ENCODE peak calls at places on chromosome 21, in seven cellular contexts. V is ovary; K is HCT116; D is brain microvascular endothelial cell; A is stomach; O is CD8-positive, alpha-beta T cell; X is GM13976. M is an unnamed sample.
A peak's percentile ranks its signal among the peaks of the same experiment; 100 is the strongest.

GRCh38 chr21:41069305-41069642 is 98.7 kb upstream of the BACE2 start:
- DNase-seq in A (no peak), X (no peak), D (no peak), V (no peak), K (no peak), O (no peak), M (no peak)

GRCh38 chr21:42641311-42642218 is 11.9 kb upstream of the PDE9A start:
- DNase-seq in K (no peak), A (no peak), V (peak; percentile 60), D (no peak), O (no peak), X (no peak), M (no peak)

GRCh38 chr21:44956356-44957046 is 16.7 kb downstream of the SLX9 start:
- DNase-seq in X (no peak), K (no peak), D (no peak), A (no peak), V (no peak), O (no peak), M (no peak)

GRCh38 chr21:42403611-42404231 is at the start of gene UBASH3A:
- DNase-seq in D (no peak), X (no peak), V (no peak), O (peak; percentile 60), A (no peak), K (no peak), M (no peak)

GRCh38 chr21:26708223-26708800 is 135.2 kb upstream of the CYYR1 start:
- DNase-seq in A (no peak), D (no peak), V (no peak), O (no peak), X (no peak), K (no peak), M (no peak)

GRCh38 chr21:34962586-34963222 is 86.4 kb downstream of the RUNX1 start:
- DNase-seq in D (no peak), X (no peak), K (no peak), O (no peak), V (no peak), A (no peak), M (no peak)

GRCh38 chr21:20802201-20802600 is 196.0 kb upstream of the NCAM2 start:
- DNase-seq in V (no peak), O (no peak), A (no peak), X (no peak), D (no peak), K (no peak), M (no peak)

GRCh38 chr21:40185208-40185607 is 318.0 kb downstream of the PCP4 start:
- DNase-seq in O (no peak), D (no peak), X (no peak), A (no peak), K (no peak), V (no peak), M (no peak)

GRCh38 chr21:42061866-42062542 is 9.1 kb upstream of the UMODL1 start:
- DNase-seq in X (no peak), O (peak; percentile 74), A (no peak), V (no peak), D (no peak), K (no peak), M (no peak)

GRCh38 chr21:32779983-32780382 is 8.4 kb upstream of the PAXBP1 start:
- DNase-seq in O (no peak), K (no peak), D (no peak), V (no peak), X (no peak), A (no peak), M (no peak)

GRCh38 chr21:32777269-32777668 is 5.7 kb upstream of the PAXBP1 start:
- DNase-seq in O (no peak), A (no peak), D (no peak), X (no peak), V (no peak), K (no peak), M (no peak)

GRCh38 chr21:32776743-32777142 is 5.2 kb upstream of the PAXBP1 start:
- DNase-seq in V (no peak), O (no peak), K (no peak), A (no peak), X (no peak), D (no peak), M (no peak)

DNA sequence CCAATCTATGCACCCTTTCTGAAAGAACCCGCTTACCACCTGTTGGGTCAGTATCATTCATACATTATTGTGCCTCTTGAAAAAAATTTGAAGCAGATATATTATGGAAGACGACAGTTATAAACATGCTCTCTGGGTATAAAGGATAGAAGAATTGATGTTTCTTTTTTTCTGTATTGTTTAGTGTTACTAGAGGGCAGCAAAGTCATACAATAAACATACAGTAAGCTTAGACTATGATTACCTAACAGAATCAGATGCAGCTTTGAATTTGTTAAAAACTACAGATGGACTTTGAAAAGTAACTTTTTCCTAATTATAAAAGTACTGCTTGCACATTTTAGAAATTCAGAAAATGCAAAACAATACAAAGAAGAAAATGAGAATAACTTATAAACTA is 11.1 kb upstream of the PAXBP1 start:
- DNase-seq in K (no peak), X (no peak), D (no peak), A (no peak), O (no peak), V (no peak), M (no peak)
- TF ChIP-seq CTCF in K (no peak), X (no peak), D (no peak), A (no peak), O (no peak), V (no peak), M (no peak)

DNA sequence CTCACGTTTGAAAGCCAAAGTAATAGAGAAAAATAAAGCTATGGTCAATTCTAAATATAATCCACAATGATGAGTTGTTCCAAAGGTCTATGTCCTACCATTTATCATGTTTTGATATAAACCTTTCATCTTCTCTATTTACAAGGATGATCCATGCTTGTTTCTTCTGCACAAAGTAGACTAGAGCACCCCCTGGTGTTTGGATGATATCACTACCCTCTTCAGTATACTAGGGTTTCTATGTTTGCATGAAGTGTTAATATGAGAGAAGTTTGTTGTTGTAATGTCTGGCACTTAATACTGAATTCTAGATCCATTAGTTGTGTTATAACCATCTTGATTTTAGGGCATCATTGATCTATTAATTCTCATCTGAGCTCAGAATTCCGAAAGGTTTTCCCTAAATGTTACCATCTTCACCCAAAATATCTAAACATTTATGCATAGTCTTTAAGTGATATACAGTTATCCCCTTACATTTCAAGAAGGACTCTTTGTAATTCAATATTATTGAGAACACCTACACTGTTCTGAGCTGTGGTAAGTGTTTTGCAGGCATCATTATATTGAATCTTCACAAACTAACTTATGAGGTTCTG is 21.1 kb downstream of the CLDN8 start:
- DNase-seq in O (no peak), K (no peak), A (no peak), X (no peak), D (peak; percentile 37), V (no peak), M (no peak)
- TF ChIP-seq CTCF in O (no peak), K (peak; percentile 44), A (no peak), X (no peak), D (peak; percentile 56), V (no peak), M (peak; percentile 29)

GRCh38 chr21:32393677-32394001 is 827 bp upstream of the URB1 start:
- DNase-seq in O (no peak), A (no peak), X (no peak), D (no peak), V (no peak), K (no peak), M (no peak)

GRCh38 chr21:32391755-32392154 is 1.1 kb downstream of the URB1 start:
- DNase-seq in D (no peak), V (no peak), O (no peak), K (no peak), A (no peak), X (no peak), M (no peak)

GRCh38 chr21:32392880-32393676 is at the start of gene URB1:
- DNase-seq in D (peak; percentile 65), V (peak; percentile 98), K (peak; percentile 49), O (peak; percentile 98), A (peak; percentile 93), X (peak; percentile 98), M (peak; percentile 89)

GRCh38 chr21:32389337-32390015 is 3.3 kb downstream of the URB1 start:
- DNase-seq in X (no peak), K (no peak), D (peak; percentile 72), O (no peak), A (no peak), V (no peak), M (no peak)

DNA sequence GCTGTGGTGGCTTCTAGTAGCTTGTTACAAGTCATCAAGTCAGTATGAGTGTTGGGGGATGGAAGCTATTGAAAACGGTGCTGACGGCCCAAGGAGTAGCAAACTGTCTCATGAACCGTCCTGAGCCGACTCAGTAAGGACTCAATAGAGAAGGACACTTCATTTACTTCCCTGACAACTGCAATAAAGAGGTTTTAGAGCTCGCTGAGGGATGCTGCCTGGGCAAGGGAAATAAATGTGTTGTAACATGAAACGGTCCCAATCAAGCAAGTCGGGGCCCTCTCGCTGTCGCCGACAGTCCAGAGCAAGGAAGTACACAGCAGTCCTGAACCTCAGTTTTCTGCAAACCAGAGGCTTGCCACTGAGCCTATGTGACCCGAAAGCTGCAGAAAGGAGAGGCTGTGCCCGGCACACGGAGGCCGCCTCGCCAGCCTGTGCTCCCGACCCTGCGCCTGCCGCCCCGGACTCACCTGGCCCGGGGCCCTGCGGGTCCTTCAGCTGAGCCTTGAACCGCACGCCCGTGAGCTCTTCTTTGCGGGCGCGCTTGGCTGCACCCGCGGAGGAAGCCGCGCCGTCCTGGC is 423 bp downstream of the URB1 start:
- DNase-seq in O (no peak), X (no peak), V (no peak), A (no peak), D (no peak), K (no peak), M (no peak)
- TF ChIP-seq CTCF in O (no peak), X (no peak), V (no peak), A (no peak), D (no peak), K (no peak), M (no peak)

DNA sequence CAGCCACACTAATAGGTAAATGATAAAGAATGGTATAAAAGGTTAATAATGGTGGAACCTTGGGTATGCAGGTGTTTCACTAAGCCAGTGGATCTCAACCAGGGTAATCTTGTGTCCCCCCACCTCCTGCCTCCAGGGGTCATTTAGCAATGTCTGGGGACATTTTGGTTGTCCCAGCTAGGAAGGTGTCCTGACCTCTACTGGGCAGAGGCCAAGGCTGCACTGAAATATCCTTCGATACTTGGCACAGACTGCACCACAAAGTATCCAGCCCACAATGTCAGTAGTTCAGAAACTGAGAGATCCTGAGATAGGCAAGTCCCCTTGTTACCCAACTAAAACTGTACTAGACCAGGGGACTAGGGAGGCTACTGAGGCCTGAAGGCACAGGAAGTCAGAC is 113.6 kb upstream of the TIAM1 start:
- DNase-seq in X (no peak), D (no peak), V (no peak), O (no peak), A (no peak), K (no peak), M (no peak)
- TF ChIP-seq CTCF in X (no peak), D (peak; percentile 11), V (no peak), O (no peak), A (no peak), K (peak; percentile 53), M (peak; percentile 28)

DNA sequence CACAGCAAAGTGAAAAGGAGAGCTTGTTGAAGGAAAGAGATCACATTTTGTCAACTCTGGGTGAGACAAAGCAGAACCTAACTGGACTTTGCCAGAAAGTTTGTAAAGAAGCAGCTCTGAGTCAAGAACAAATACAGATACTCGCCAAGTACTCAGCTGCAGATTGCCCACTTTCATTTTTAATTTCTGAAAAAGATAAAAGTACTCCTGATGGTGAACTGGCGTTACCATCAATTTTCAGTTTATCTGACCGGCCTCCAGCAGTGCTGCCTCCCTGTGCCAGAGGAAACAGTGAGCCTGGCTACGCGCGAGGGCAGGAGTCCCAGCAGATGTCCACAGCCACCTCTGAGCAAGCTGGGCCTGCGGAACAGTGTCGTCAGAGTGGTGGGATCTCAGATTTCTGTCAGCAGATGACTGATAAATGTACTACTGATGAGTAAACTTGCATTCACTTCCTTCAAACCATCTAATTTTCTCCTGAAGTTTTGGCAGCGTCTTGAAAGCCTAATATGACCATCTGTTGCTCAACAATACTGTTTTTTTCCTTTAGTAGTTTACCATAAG is 43.8 kb downstream of the BACH1 start:
- DNase-seq in D (peak; percentile 96), K (no peak), X (peak; percentile 55), A (no peak), O (no peak), V (no peak), M (peak; percentile 60)
- TF ChIP-seq CTCF in D (peak; percentile 18), K (no peak), X (no peak), A (no peak), O (no peak), V (no peak), M (peak; percentile 4)

M was measured in GM06990.